ENCODE peak calls at places on chromosome 10, in six cellular contexts. I, K, T, X, A and B are unnamed samples.
A peak's percentile ranks its signal among the peaks of the same experiment; 100 is the strongest.

GRCh38 chr10:93945814-93946213 is 47.9 kb upstream of the PLCE1 start:
- DNase-seq in I (no peak), K (no peak), T (no peak), X (no peak), A (no peak), B (no peak)

GRCh38 chr10:44261296-44261695 is 123.6 kb downstream of the CXCL12 start:
- DNase-seq in I (peak; percentile 69), K (no peak), T (no peak), X (no peak), A (no peak), B (no peak)

GRCh38 chr10:129755075-129756020 is 208.7 kb downstream of the EBF3 start:
- DNase-seq in I (no peak), K (peak; percentile 4), T (no peak), X (no peak), A (peak; percentile 34), B (no peak)

GRCh38 chr10:15780353-15781135 is 60.8 kb upstream of the ITGA8 start:
- DNase-seq in I (peak; percentile 46), K (no peak), T (peak; percentile 25), X (no peak), A (no peak), B (peak; percentile 20)

GRCh38 chr10:49592726-49593563 is 17.2 kb upstream of the SLC18A3 start:
- DNase-seq in I (no peak), K (peak; percentile 60), T (peak; percentile 43), X (peak; percentile 80), A (no peak), B (peak; percentile 72)

GRCh38 chr10:4767033-4767814 is 58.8 kb upstream of the AKR1E2 start:
- DNase-seq in I (peak; percentile 19), K (no peak), T (peak; percentile 66), X (peak; percentile 50), A (no peak), B (peak; percentile 77)

GRCh38 chr10:120019568-120019967 is 127.0 kb downstream of the SEC23IP start:
- DNase-seq in I (no peak), K (no peak), T (no peak), X (no peak), A (no peak), B (no peak)

GRCh38 chr10:84198206-84198915 is 4.0 kb downstream of the CDHR1 start:
- DNase-seq in I (no peak), K (peak; percentile 83), T (no peak), X (no peak), A (peak; percentile 28), B (no peak)

GRCh38 chr10:47146571-47146970 is 153.4 kb upstream of the GDF10 start:
- DNase-seq in I (no peak), K (no peak), T (no peak), X (no peak), A (no peak), B (no peak)

GRCh38 chr10:112687647-112688046 is 240.6 kb downstream of the VTI1A start:
- DNase-seq in I (no peak), K (no peak), T (peak; percentile 64), X (peak; percentile 23), A (no peak), B (peak; percentile 61)

GRCh38 chr10:97426776-97427570 is 982 bp downstream of the PGAM1 start:
- DNase-seq in I (no peak), K (no peak), T (no peak), X (peak; percentile 38), A (no peak), B (no peak)

GRCh38 chr10:115935731-115936130 is 337.3 kb downstream of the GFRA1 start:
- DNase-seq in I (no peak), K (no peak), T (no peak), X (no peak), A (no peak), B (no peak)

GRCh38 chr10:108629843-108630242 is 1293.5 kb downstream of the XPNPEP1 start:
- DNase-seq in I (no peak), K (no peak), T (no peak), X (peak; percentile 24), A (no peak), B (peak; percentile 3)

GRCh38 chr10:89032141-89032814 is 41.7 kb downstream of the FAS start:
- DNase-seq in I (no peak), K (no peak), T (peak; percentile 91), X (no peak), A (peak; percentile 84), B (peak; percentile 82)

GRCh38 chr10:63666836-63667383 is 145.7 kb downstream of the REEP3 start:
- DNase-seq in I (no peak), K (no peak), T (peak; percentile 94), X (no peak), A (no peak), B (peak; percentile 96)

GRCh38 chr10:3278771-3279170 is 106.2 kb upstream of the PITRM1 start:
- DNase-seq in I (no peak), K (no peak), T (no peak), X (no peak), A (no peak), B (no peak)

GRCh38 chr10:23384364-23384763 is 39.8 kb upstream of the C10orf67 start:
- DNase-seq in I (no peak), K (no peak), T (peak; percentile 47), X (no peak), A (no peak), B (peak; percentile 30)

GRCh38 chr10:5890519-5890878 is 456 bp downstream of the FBH1 start:
- DNase-seq in I (no peak), K (peak; percentile 28), T (no peak), X (peak; percentile 48), A (no peak), B (peak; percentile 16)

GRCh38 chr10:71270301-71270777 is 48.7 kb upstream of the SLC29A3 start:
- DNase-seq in I (peak; percentile 57), K (peak; percentile 64), T (peak; percentile 84), X (peak; percentile 90), A (no peak), B (peak; percentile 90)

GRCh38 chr10:64507869-64508609 is 986.8 kb downstream of the REEP3 start:
- DNase-seq in I (no peak), K (no peak), T (no peak), X (no peak), A (no peak), B (peak; percentile 9)

GRCh38 chr10:24951201-24952145 is 933 bp downstream of the PRTFDC1 start:
- DNase-seq in I (peak; percentile 25), K (peak; percentile 49), T (no peak), X (peak; percentile 38), A (no peak), B (no peak)

GRCh38 chr10:96377816-96378294 is 19.1 kb upstream of the OPALIN start:
- DNase-seq in I (peak; percentile 56), K (peak; percentile 64), T (no peak), X (peak; percentile 50), A (no peak), B (no peak)

GRCh38 chr10:51501396-51501795 is 198.0 kb downstream of the CSTF2T start:
- DNase-seq in I (no peak), K (no peak), T (peak; percentile 22), X (no peak), A (no peak), B (no peak)

GRCh38 chr10:132239126-132240031 is 52.6 kb downstream of the DPYSL4 start:
- DNase-seq in I (peak; percentile 29), K (no peak), T (peak; percentile 25), X (no peak), A (no peak), B (peak; percentile 72)

GRCh38 chr10:12631787-12632562 is 282.6 kb downstream of the CAMK1D start:
- DNase-seq in I (no peak), K (peak; percentile 42), T (no peak), X (peak; percentile 69), A (no peak), B (no peak)

GRCh38 chr10:118568327-118568848 is 27.1 kb downstream of the PRLHR start:
- DNase-seq in I (peak; percentile 54), K (peak; percentile 35), T (peak; percentile 56), X (peak; percentile 81), A (no peak), B (peak; percentile 74)

GRCh38 chr10:77969029-77969635 is 42.6 kb upstream of the DLG5 start:
- DNase-seq in I (no peak), K (no peak), T (no peak), X (no peak), A (no peak), B (no peak)

DNA sequence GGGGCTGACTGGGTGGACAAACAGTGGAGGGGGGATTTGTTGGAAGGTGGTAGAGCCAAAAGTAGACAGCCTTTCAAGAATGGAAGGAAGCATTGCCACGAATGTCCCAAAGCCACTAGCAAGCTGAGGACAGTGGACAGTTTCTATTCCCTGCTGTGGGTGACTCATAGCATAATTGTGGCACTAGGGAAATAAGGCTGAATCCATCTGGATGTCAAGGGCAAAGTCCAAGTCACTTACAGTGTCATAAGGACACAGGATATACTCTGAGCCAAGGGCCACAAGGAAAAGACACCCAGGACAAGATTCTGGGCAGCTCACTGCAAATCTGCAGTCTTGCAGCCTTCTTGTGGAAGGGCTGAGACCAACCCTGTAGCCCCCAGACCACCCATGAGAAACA is 79.7 kb downstream of the FRMPD2 start:
- DNase-seq in I (no peak), K (peak; percentile 46), T (no peak), X (peak; percentile 73), A (no peak), B (no peak)
- TF ChIP-seq CTCF in I (no peak), K (no peak), T (no peak), X (no peak), A (no peak), B (no peak)

GRCh38 chr10:92419740-92420553 is 129.0 kb downstream of the MARCHF5 start:
- DNase-seq in I (peak; percentile 37), K (peak; percentile 37), T (peak; percentile 31), X (peak; percentile 42), A (peak; percentile 75), B (peak; percentile 56)
- H3K4me3 ChIP-seq in I (peak overlapping the region; percentile 48), K (no peak overlapping the region), T (no peak overlapping the region), X (peak overlapping the region; percentile 23), A (peak overlapping the region; percentile 34), B (peak overlapping the region; percentile 41)

GRCh38 chr10:60963441-60964256 is 19.7 kb upstream of the RHOBTB1 start:
- DNase-seq in I (no peak), K (no peak), T (peak; percentile 72), X (no peak), A (no peak), B (peak; percentile 82)
- TF ChIP-seq CTCF in I (no peak), K (no peak), T (no peak), X (no peak), A (no peak), B (no peak)

GRCh38 chr10:124741922-124742417 is 2.2 kb downstream of the FAM53B start:
- DNase-seq in I (no peak), K (peak; percentile 19), T (no peak), X (peak; percentile 15), A (no peak), B (no peak)
- H3K4me3 ChIP-seq in I (peak overlapping the region; percentile 73), K (no peak overlapping the region), T (no peak overlapping the region), X (no peak overlapping the region), A (peak overlapping the region; percentile 72), B (peak overlapping the region; percentile 69)

GRCh38 chr10:72875250-72876055 is 18.1 kb upstream of the OIT3 start:
- DNase-seq in I (no peak), K (no peak), T (peak; percentile 43), X (peak; percentile 31), A (no peak), B (peak; percentile 60)
- TF ChIP-seq CTCF in I (peak; percentile 49), K (peak; percentile 34), T (peak; percentile 63), X (peak; percentile 63), A (peak; percentile 52), B (peak; percentile 54)

GRCh38 chr10:86830043-86830591 is 73.7 kb downstream of the BMPR1A start:
- DNase-seq in I (no peak), K (no peak), T (no peak), X (no peak), A (no peak), B (no peak)
- H3K4me3 ChIP-seq in I (no peak overlapping the region), K (no peak overlapping the region), T (no peak overlapping the region), X (no peak overlapping the region), A (no peak overlapping the region), B (no peak overlapping the region)